ENCODE peak calls at places on chromosomes 6 and 20, in nine cellular contexts. One of them, this sample, is unnamed. For H3K4me1, the result is how much of the 10 kb centered on the place peaks cover.

GRCh38 chr6:29763491-29764289 is 40.5 kb downstream of the HLA-F start:
- DNase-seq in foreskin keratinocyte: peak
- DNase-seq in NT2/D1: no peak
- DNase-seq in ascending aorta: no peak
- DNase-seq in HCT116: no peak
- DNase-seq in K562: no peak
- DNase-seq in pancreas: no peak
- DNase-seq in BE2C: no peak
- DNase-seq in heart left ventricle: no peak
- DNase-seq in this sample: no peak

GRCh38 chr6:29520232-29520631 is 32.5 kb upstream of the MAS1L start:
- DNase-seq in foreskin keratinocyte: no peak
- DNase-seq in NT2/D1: no peak
- DNase-seq in ascending aorta: no peak
- DNase-seq in HCT116: no peak
- DNase-seq in K562: no peak
- DNase-seq in pancreas: no peak
- DNase-seq in BE2C: no peak
- DNase-seq in heart left ventricle: no peak
- DNase-seq in this sample: no peak

GRCh38 chr6:31860349-31860748 is 2.3 kb downstream of the NEU1 start:
- DNase-seq in foreskin keratinocyte: no peak
- DNase-seq in NT2/D1: no peak
- DNase-seq in ascending aorta: no peak
- DNase-seq in HCT116: no peak
- DNase-seq in K562: no peak
- DNase-seq in pancreas: no peak
- DNase-seq in BE2C: no peak
- DNase-seq in heart left ventricle: no peak
- DNase-seq in this sample: no peak

GRCh38 chr20:62944746-62945145 is 6.8 kb downstream of the GID8 start:
- DNase-seq in foreskin keratinocyte: no peak
- DNase-seq in NT2/D1: no peak
- DNase-seq in ascending aorta: no peak
- DNase-seq in HCT116: no peak
- DNase-seq in K562: no peak
- DNase-seq in pancreas: no peak
- DNase-seq in BE2C: no peak
- DNase-seq in heart left ventricle: peak
- DNase-seq in this sample: no peak

GRCh38 chr20:53023717-53024116 is 51.6 kb downstream of the TSHZ2 start:
- DNase-seq in foreskin keratinocyte: no peak
- DNase-seq in NT2/D1: no peak
- DNase-seq in ascending aorta: no peak
- DNase-seq in HCT116: no peak
- DNase-seq in K562: no peak
- DNase-seq in pancreas: no peak
- DNase-seq in BE2C: no peak
- DNase-seq in heart left ventricle: no peak
- DNase-seq in this sample: no peak

GRCh38 chr6:41878246-41878645 is 16.9 kb downstream of the USP49 start:
- DNase-seq in foreskin keratinocyte: peak
- DNase-seq in NT2/D1: no peak
- DNase-seq in ascending aorta: no peak
- DNase-seq in HCT116: no peak
- DNase-seq in K562: no peak
- DNase-seq in pancreas: no peak
- DNase-seq in BE2C: no peak
- DNase-seq in heart left ventricle: no peak
- DNase-seq in this sample: peak

GRCh38 chr6:96499781-96500180 is 21.8 kb upstream of the UFL1 start:
- DNase-seq in foreskin keratinocyte: no peak
- DNase-seq in NT2/D1: no peak
- DNase-seq in ascending aorta: no peak
- DNase-seq in HCT116: no peak
- DNase-seq in K562: no peak
- DNase-seq in pancreas: no peak
- DNase-seq in BE2C: no peak
- DNase-seq in heart left ventricle: no peak
- DNase-seq in this sample: no peak

GRCh38 chr6:166008441-166009369 is 158.9 kb downstream of the TBXT start:
- DNase-seq in foreskin keratinocyte: no peak
- DNase-seq in NT2/D1: no peak
- DNase-seq in ascending aorta: no peak
- DNase-seq in HCT116: no peak
- DNase-seq in K562: no peak
- DNase-seq in pancreas: no peak
- DNase-seq in BE2C: peak
- DNase-seq in heart left ventricle: peak
- DNase-seq in this sample: peak

GRCh38 chr6:145815351-145815772 is 767 bp upstream of the FBXO30 start:
- DNase-seq in foreskin keratinocyte: no peak
- DNase-seq in NT2/D1: no peak
- DNase-seq in ascending aorta: no peak
- DNase-seq in HCT116: no peak
- DNase-seq in K562: peak
- DNase-seq in pancreas: no peak
- DNase-seq in BE2C: peak
- DNase-seq in heart left ventricle: peak
- DNase-seq in this sample: peak

GRCh38 chr6:133339543-133340384 is 98.6 kb downstream of the EYA4 start:
- DNase-seq in foreskin keratinocyte: peak
- DNase-seq in NT2/D1: no peak
- DNase-seq in ascending aorta: no peak
- DNase-seq in HCT116: no peak
- DNase-seq in K562: no peak
- DNase-seq in pancreas: no peak
- DNase-seq in BE2C: no peak
- DNase-seq in heart left ventricle: no peak
- DNase-seq in this sample: no peak

GRCh38 chr6:133348846-133349245 is 107.7 kb downstream of the EYA4 start:
- DNase-seq in foreskin keratinocyte: no peak
- DNase-seq in NT2/D1: no peak
- DNase-seq in ascending aorta: no peak
- DNase-seq in HCT116: no peak
- DNase-seq in K562: no peak
- DNase-seq in pancreas: no peak
- DNase-seq in BE2C: no peak
- DNase-seq in heart left ventricle: no peak
- DNase-seq in this sample: no peak

GRCh38 chr6:133341607-133342158 is 100.5 kb downstream of the EYA4 start:
- DNase-seq in foreskin keratinocyte: peak
- DNase-seq in NT2/D1: no peak
- DNase-seq in ascending aorta: no peak
- DNase-seq in HCT116: no peak
- DNase-seq in K562: no peak
- DNase-seq in pancreas: no peak
- DNase-seq in BE2C: peak
- DNase-seq in heart left ventricle: no peak
- DNase-seq in this sample: no peak

GRCh38 chr6:133340557-133340956 is 99.4 kb downstream of the EYA4 start:
- DNase-seq in foreskin keratinocyte: no peak
- DNase-seq in NT2/D1: no peak
- DNase-seq in ascending aorta: no peak
- DNase-seq in HCT116: no peak
- DNase-seq in K562: no peak
- DNase-seq in pancreas: no peak
- DNase-seq in BE2C: peak
- DNase-seq in heart left ventricle: no peak
- DNase-seq in this sample: no peak

DNA sequence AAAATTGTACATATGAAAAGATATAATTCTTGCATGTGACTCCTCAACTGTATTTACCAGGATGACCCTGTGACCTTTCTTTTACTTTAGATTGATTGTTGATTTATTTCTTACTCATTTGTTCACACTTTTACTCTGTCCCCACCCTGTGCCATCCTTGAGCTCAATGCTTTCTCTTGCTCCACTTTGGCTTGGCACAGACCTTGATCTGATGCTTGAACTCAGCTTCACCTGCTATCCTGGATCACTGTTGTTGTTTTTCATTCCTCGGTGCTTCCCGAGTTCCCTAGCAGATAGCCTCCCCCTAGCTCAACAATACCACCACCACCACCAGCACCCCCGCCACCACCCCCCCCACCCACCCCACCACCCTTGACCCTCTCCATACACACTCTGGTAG is 102.1 kb downstream of the EYA4 start:
- DNase-seq in foreskin keratinocyte: no peak
- DNase-seq in NT2/D1: no peak
- DNase-seq in ascending aorta: no peak
- DNase-seq in HCT116: no peak
- DNase-seq in K562: no peak
- DNase-seq in pancreas: no peak
- DNase-seq in BE2C: no peak
- DNase-seq in heart left ventricle: no peak
- DNase-seq in this sample: no peak
- H3K4me1 ChIP-seq in foreskin keratinocyte: under half
- H3K4me1 ChIP-seq in NT2/D1: under half
- H3K4me1 ChIP-seq in ascending aorta: under half
- H3K4me1 ChIP-seq in HCT116: under half
- H3K4me1 ChIP-seq in K562: under half
- H3K4me1 ChIP-seq in pancreas: under half
- H3K4me1 ChIP-seq in BE2C: half or more
- H3K4me1 ChIP-seq in heart left ventricle: under half
- H3K4me1 ChIP-seq in this sample: under half

DNA sequence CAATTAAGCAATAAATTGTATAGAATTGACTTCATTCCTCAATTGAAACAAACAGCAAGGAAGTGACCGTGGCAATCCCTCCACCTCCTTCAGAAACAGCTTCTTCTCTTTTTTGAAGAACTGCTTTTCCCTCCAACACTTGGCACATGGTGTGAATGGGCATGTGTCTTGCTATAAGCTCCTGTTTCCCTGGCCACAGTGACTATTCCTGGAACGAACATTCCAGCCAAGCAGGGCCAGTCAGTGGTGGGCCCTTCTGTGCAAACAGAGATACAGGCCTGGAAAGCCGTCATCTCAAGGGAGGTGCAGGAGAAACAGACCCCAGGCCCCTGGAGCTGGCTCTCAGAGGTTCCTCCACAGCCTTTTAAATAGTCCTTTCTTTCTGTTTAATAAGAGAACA is 6.9 kb downstream of the TXNDC5 start:
- DNase-seq in foreskin keratinocyte: no peak
- DNase-seq in NT2/D1: no peak
- DNase-seq in ascending aorta: no peak
- DNase-seq in HCT116: no peak
- DNase-seq in K562: no peak
- DNase-seq in pancreas: no peak
- DNase-seq in BE2C: no peak
- DNase-seq in heart left ventricle: no peak
- DNase-seq in this sample: no peak
- H3K4me1 ChIP-seq in foreskin keratinocyte: under half
- H3K4me1 ChIP-seq in NT2/D1: under half
- H3K4me1 ChIP-seq in ascending aorta: under half
- H3K4me1 ChIP-seq in HCT116: under half
- H3K4me1 ChIP-seq in K562: under half
- H3K4me1 ChIP-seq in pancreas: under half
- H3K4me1 ChIP-seq in BE2C: under half
- H3K4me1 ChIP-seq in heart left ventricle: under half
- H3K4me1 ChIP-seq in this sample: under half

GRCh38 chr20:22559711-22560305 is 24.6 kb downstream of the FOXA2 start:
- DNase-seq in foreskin keratinocyte: no peak
- DNase-seq in NT2/D1: no peak
- DNase-seq in ascending aorta: no peak
- DNase-seq in HCT116: no peak
- DNase-seq in K562: no peak
- DNase-seq in pancreas: no peak
- DNase-seq in BE2C: no peak
- DNase-seq in heart left ventricle: no peak
- DNase-seq in this sample: no peak
- H3K4me1 ChIP-seq in foreskin keratinocyte: under half
- H3K4me1 ChIP-seq in NT2/D1: under half
- H3K4me1 ChIP-seq in ascending aorta: under half
- H3K4me1 ChIP-seq in HCT116: under half
- H3K4me1 ChIP-seq in K562: under half
- H3K4me1 ChIP-seq in pancreas: under half
- H3K4me1 ChIP-seq in BE2C: under half
- H3K4me1 ChIP-seq in heart left ventricle: under half
- H3K4me1 ChIP-seq in this sample: under half

DNA sequence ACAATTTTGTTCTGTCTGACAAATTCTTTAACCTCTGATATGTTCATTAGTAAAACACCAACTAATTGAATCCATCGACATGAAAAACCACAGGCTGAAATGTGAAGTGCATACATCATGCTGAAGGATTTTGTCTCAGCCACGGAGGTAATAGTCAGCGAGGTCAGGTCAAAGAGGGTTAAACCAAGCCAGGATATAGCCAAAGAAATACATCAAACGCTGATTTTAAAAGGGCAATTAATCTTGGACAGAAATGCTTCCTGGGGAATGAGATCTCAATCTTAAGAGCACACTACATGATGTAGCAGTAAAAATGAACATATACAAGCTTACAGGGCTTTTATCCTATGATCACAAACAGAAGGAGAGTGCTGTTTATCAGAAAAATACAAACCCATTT is 106.7 kb downstream of the PRDM1 start:
- DNase-seq in foreskin keratinocyte: peak
- DNase-seq in NT2/D1: no peak
- DNase-seq in ascending aorta: no peak
- DNase-seq in HCT116: peak
- DNase-seq in K562: no peak
- DNase-seq in pancreas: no peak
- DNase-seq in BE2C: peak
- DNase-seq in heart left ventricle: no peak
- DNase-seq in this sample: no peak
- H3K4me1 ChIP-seq in foreskin keratinocyte: under half
- H3K4me1 ChIP-seq in NT2/D1: under half
- H3K4me1 ChIP-seq in ascending aorta: under half
- H3K4me1 ChIP-seq in HCT116: half or more
- H3K4me1 ChIP-seq in K562: under half
- H3K4me1 ChIP-seq in pancreas: under half
- H3K4me1 ChIP-seq in BE2C: under half
- H3K4me1 ChIP-seq in heart left ventricle: under half
- H3K4me1 ChIP-seq in this sample: under half

DNA sequence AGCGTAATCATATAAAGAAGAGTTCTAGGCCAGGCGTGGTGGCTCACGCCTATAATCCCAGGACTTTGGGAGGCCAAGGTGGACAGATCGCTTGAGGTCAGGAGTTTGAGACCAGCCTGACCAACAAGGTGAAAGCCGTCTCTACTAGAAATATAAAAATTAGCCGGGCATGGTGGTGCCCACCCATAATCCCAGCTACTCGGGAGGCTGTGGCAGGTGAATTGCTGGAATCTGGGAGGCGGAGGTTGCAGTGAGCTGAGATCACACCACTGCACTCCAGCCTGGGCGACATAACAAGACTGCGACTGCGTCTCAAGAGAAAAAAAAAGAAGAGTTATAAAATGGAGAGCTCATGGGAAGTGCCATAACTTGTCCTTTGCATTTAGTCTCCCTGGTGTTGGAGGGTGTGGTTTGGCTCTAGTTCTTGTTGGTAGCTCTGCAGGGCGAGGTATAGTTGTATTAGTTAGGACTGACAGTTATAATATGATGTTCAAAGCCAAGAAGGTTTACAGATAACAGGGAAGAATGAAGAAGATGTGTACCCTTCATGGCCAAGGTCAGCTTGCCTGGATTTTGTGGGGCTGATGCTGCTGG is 54.8 kb downstream of the UTRN start:
- DNase-seq in foreskin keratinocyte: no peak
- DNase-seq in NT2/D1: no peak
- DNase-seq in ascending aorta: no peak
- DNase-seq in HCT116: no peak
- DNase-seq in K562: no peak
- DNase-seq in pancreas: no peak
- DNase-seq in BE2C: no peak
- DNase-seq in heart left ventricle: no peak
- DNase-seq in this sample: no peak
- H3K4me1 ChIP-seq in foreskin keratinocyte: under half
- H3K4me1 ChIP-seq in NT2/D1: under half
- H3K4me1 ChIP-seq in ascending aorta: under half
- H3K4me1 ChIP-seq in HCT116: under half
- H3K4me1 ChIP-seq in K562: under half
- H3K4me1 ChIP-seq in pancreas: half or more
- H3K4me1 ChIP-seq in BE2C: under half
- H3K4me1 ChIP-seq in heart left ventricle: half or more
- H3K4me1 ChIP-seq in this sample: under half

GRCh38 chr20:49685809-49686208 is 27.9 kb downstream of the B4GALT5 start:
- DNase-seq in foreskin keratinocyte: no peak
- DNase-seq in NT2/D1: no peak
- DNase-seq in ascending aorta: no peak
- DNase-seq in HCT116: no peak
- DNase-seq in K562: peak
- DNase-seq in pancreas: no peak
- DNase-seq in BE2C: no peak
- DNase-seq in heart left ventricle: no peak
- DNase-seq in this sample: no peak
- H3K4me1 ChIP-seq in foreskin keratinocyte: under half
- H3K4me1 ChIP-seq in NT2/D1: under half
- H3K4me1 ChIP-seq in ascending aorta: under half
- H3K4me1 ChIP-seq in HCT116: half or more
- H3K4me1 ChIP-seq in K562: half or more
- H3K4me1 ChIP-seq in pancreas: half or more
- H3K4me1 ChIP-seq in BE2C: under half
- H3K4me1 ChIP-seq in heart left ventricle: under half
- H3K4me1 ChIP-seq in this sample: under half